ENCODE peak calls at places on chromosomes 6 and 20, in five cellular contexts. M, A, Z, O and G are unnamed samples.

GRCh38 chr20:36167826-36168634 is 13.5 kb downstream of the EPB41L1 start:
- DNase-seq in Z (no peak), O (no peak), A (no peak), M (no peak), G (no peak)

GRCh38 chr6:144447487-144447886 is 162.4 kb downstream of the UTRN start:
- DNase-seq in A (peak; percentile 16), Z (no peak), M (no peak), O (no peak), G (no peak)

GRCh38 chr6:169939554-169940164 is 188.2 kb downstream of the ERMARD start:
- DNase-seq in M (no peak), O (no peak), Z (no peak), A (no peak), G (no peak)

GRCh38 chr6:137819740-137820139 is 47.3 kb upstream of the TNFAIP3 start:
- DNase-seq in M (no peak), Z (no peak), O (no peak), A (no peak), G (no peak)

GRCh38 chr6:27495386-27496135 is 22.7 kb upstream of the ZNF184 start:
- DNase-seq in A (peak; percentile 79), O (peak; percentile 65), Z (no peak), M (peak; percentile 49), G (peak; percentile 33)

GRCh38 chr20:21505810-21506530 is 7.9 kb downstream of the NKX2-2 start:
- DNase-seq in A (peak; percentile 56), O (peak; percentile 34), Z (no peak), M (no peak), G (no peak)

GRCh38 chr6:28947831-28948270 is 24.1 kb upstream of the TRIM27 start:
- DNase-seq in A (no peak), Z (peak; percentile 85), M (no peak), O (no peak), G (no peak)

GRCh38 chr6:20354366-20354765 is 47.3 kb upstream of the E2F3 start:
- DNase-seq in O (no peak), A (no peak), M (no peak), Z (no peak), G (no peak)

GRCh38 chr6:149335924-149336323 is 18.4 kb downstream of the TAB2 start:
- DNase-seq in O (no peak), A (peak; percentile 51), M (no peak), Z (no peak), G (no peak)

GRCh38 chr20:57785720-57786119 is 75.9 kb upstream of the PMEPA1 start:
- DNase-seq in A (no peak), M (no peak), Z (peak; percentile 22), O (no peak), G (no peak)

GRCh38 chr20:63698739-63699465 is 2.5 kb downstream of the TNFRSF6B start:
- DNase-seq in M (peak; percentile 64), A (peak; percentile 84), O (peak; percentile 59), Z (peak; percentile 67), G (no peak)

GRCh38 chr6:16437984-16438383 is 199.6 kb downstream of the GMPR start:
- DNase-seq in M (no peak), A (no peak), O (no peak), Z (no peak), G (no peak)

GRCh38 chr20:31722388-31723281 is at the start of gene BCL2L1:
- DNase-seq in M (peak; percentile 91), Z (peak; percentile 96), O (peak; percentile 89), A (peak; percentile 91), G (peak; percentile 74)

GRCh38 chr20:31723282-31724078 is 812 bp upstream of the BCL2L1 start:
- DNase-seq in A (peak; percentile 99), O (peak; percentile 97), M (peak; percentile 96), Z (peak; percentile 100), G (peak; percentile 92)

GRCh38 chr20:31720486-31721407 is 1.9 kb downstream of the BCL2L1 start:
- DNase-seq in Z (peak; percentile 92), O (peak; percentile 45), A (no peak), M (no peak), G (no peak)

GRCh38 chr20:31719644-31720485 is 2.8 kb downstream of the BCL2L1 start:
- DNase-seq in O (no peak), Z (peak; percentile 100), M (no peak), A (no peak), G (no peak)

GRCh38 chr20:31721408-31722332 is 998 bp downstream of the BCL2L1 start:
- DNase-seq in O (no peak), M (no peak), Z (peak; percentile 66), A (no peak), G (no peak)
- TF ChIP-seq CTCF in O (no peak), M (no peak), Z (no peak), A (no peak), G (no peak)

GRCh38 chr6:11208267-11208666 is 24.2 kb downstream of the NEDD9 start:
- DNase-seq in A (no peak), Z (no peak), O (no peak), M (no peak), G (no peak)

GRCh38 chr6:11210386-11211138 is 21.9 kb downstream of the NEDD9 start:
- DNase-seq in M (no peak), Z (no peak), O (no peak), A (no peak), G (no peak)

GRCh38 chr6:11209941-11210340 is 22.5 kb downstream of the NEDD9 start:
- DNase-seq in Z (no peak), O (no peak), M (no peak), A (peak; percentile 75), G (no peak)

GRCh38 chr6:11211235-11211634 is 21.2 kb downstream of the NEDD9 start:
- DNase-seq in A (peak; percentile 41), Z (no peak), O (no peak), M (no peak), G (no peak)

GRCh38 chr6:11209369-11209768 is 23.1 kb downstream of the NEDD9 start:
- DNase-seq in M (no peak), A (no peak), O (no peak), Z (no peak), G (no peak)
- H3K36me3 ChIP-seq in M (no peaks in the 10 kb centered on the region), A (no peaks in the 10 kb centered on the region), O (no peaks in the 10 kb centered on the region), Z (no peaks in the 10 kb centered on the region), G (peaks cover 21% of the 10 kb centered on the region)

DNA sequence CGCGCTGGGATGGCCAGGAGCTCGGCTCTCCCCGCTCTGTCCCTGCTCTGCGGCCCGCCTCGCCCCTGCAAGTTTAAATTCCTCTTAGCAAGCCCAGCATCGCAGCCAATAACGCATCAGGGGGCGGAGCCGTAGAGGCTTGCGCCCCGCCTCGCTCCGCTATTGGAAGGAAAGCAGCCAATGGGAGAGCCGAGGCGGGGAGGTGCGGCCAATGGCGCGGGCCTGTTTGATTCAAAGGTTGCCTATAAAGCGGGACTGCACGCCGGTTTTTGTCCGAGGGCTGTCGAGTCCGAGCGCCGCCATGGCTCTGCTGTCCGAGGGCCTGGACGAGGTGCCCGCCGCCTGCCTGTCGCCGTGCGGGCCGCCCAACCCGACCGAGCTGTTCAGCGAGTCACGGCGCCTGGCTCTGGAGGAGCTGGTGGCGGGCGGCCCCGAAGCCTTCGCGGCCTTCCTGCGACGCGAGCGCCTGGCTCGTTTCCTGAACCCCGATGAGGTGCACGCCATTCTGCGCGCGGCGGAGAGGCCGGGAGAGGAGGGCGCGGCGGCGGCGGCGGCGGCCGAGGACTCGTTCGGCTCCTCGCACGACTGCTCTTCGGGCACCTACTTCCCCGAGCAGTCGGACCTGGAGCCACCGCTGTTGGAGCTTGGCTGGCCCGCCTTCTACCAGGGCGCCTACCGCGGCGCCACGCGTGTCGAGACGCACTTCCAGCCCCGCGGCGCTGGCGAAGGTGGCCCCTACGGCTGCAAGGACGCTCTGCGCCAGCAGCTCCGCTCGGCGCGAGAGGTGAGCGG is at the start of gene FAM83D:
- DNase-seq in Z (peak; percentile 100), O (peak; percentile 94), A (peak; percentile 99), M (peak; percentile 90), G (peak; percentile 71)
- TF ChIP-seq CTCF in Z (no peak), O (no peak), A (no peak), M (peak; percentile 73), G (no peak)

GRCh38 chr6:97123112-97123511 is 159.9 kb downstream of the MMS22L start:
- DNase-seq in A (no peak), O (no peak), Z (no peak), M (no peak), G (no peak)

GRCh38 chr6:97114645-97115044 is 168.4 kb downstream of the MMS22L start:
- DNase-seq in O (no peak), Z (no peak), A (no peak), M (no peak), G (no peak)

GRCh38 chr6:97120511-97120910 is 162.5 kb downstream of the MMS22L start:
- DNase-seq in A (no peak), O (no peak), M (no peak), Z (no peak), G (no peak)
- H3K36me3 ChIP-seq in A (no peaks in the 10 kb centered on the region), O (no peaks in the 10 kb centered on the region), M (no peaks in the 10 kb centered on the region), Z (no peaks in the 10 kb centered on the region), G (no peaks in the 10 kb centered on the region)